ENCODE peak calls at places on chromosomes 6 and 20, in eight cellular contexts. E is DMS79 treated with DMSO at 0.1 percent for 48 hours; L is AG10803; N is epithelial cell of esophagus; Z is CD8-positive, alpha-beta T cell; X is caudate nucleus; O is GM10248; Q is progenitor cell of endocrine pancreas. H is an unnamed sample.

GRCh38 chr6:133741375-133741861 is 147.5 kb upstream of the TCF21 start:
- DNase-seq in E (no peak), L (peak; percentile 58), N (peak; percentile 70), Z (no peak), X (no peak), O (no peak), Q (no peak), H (peak; percentile 50)

GRCh38 chr6:52381249-52381648 is 19.3 kb downstream of the PAQR8 start:
- DNase-seq in E (no peak), L (no peak), N (no peak), Z (no peak), X (no peak), O (no peak), Q (no peak), H (no peak)

GRCh38 chr6:37696220-37696840 is 1.4 kb downstream of the MDGA1 start:
- DNase-seq in E (peak; percentile 24), L (peak; percentile 43), N (peak; percentile 49), Z (peak; percentile 31), X (no peak), O (peak; percentile 39), Q (no peak), H (no peak)

GRCh38 chr6:57158658-57159057 is 13.5 kb upstream of the BAG2 start:
- DNase-seq in E (no peak), L (no peak), N (peak; percentile 80), Z (no peak), X (no peak), O (no peak), Q (no peak), H (peak; percentile 4)

GRCh38 chr6:134909701-134910595 is 40.0 kb downstream of the ALDH8A1 start:
- DNase-seq in E (no peak), L (no peak), N (no peak), Z (no peak), X (no peak), O (no peak), Q (no peak), H (no peak)

GRCh38 chr6:144722214-144722737 is 437.1 kb downstream of the UTRN start:
- DNase-seq in E (no peak), L (no peak), N (no peak), Z (no peak), X (no peak), O (no peak), Q (no peak), H (no peak)

GRCh38 chr20:25042531-25043498 is 15.1 kb downstream of the ACSS1 start:
- DNase-seq in E (no peak), L (no peak), N (no peak), Z (peak; percentile 51), X (no peak), O (peak; percentile 77), Q (no peak), H (no peak)

GRCh38 chr6:79082304-79082703 is 4.2 kb upstream of the PHIP start:
- DNase-seq in E (no peak), L (no peak), N (no peak), Z (no peak), X (no peak), O (no peak), Q (no peak), H (no peak)

GRCh38 chr6:111738631-111739030 is 133.0 kb upstream of the TRAF3IP2 start:
- DNase-seq in E (no peak), L (no peak), N (no peak), Z (no peak), X (no peak), O (no peak), Q (no peak), H (no peak)

GRCh38 chr6:23089981-23090380 is 520.6 kb downstream of the HDGFL1 start:
- DNase-seq in E (no peak), L (no peak), N (no peak), Z (no peak), X (no peak), O (no peak), Q (no peak), H (no peak)

GRCh38 chr20:59997886-59998285 is 39.7 kb downstream of the CDH26 start:
- DNase-seq in E (no peak), L (no peak), N (no peak), Z (no peak), X (no peak), O (no peak), Q (no peak), H (no peak)

GRCh38 chr6:82906951-82907350 is 158.7 kb downstream of the UBE3D start:
- DNase-seq in E (no peak), L (peak; percentile 77), N (peak; percentile 64), Z (no peak), X (no peak), O (no peak), Q (no peak), H (no peak)

GRCh38 chr20:11018668-11019170 is 344.9 kb upstream of the JAG1 start:
- DNase-seq in E (no peak), L (no peak), N (no peak), Z (no peak), X (no peak), O (no peak), Q (no peak), H (no peak)

GRCh38 chr6:25014806-25015560 is 79.2 kb upstream of the RIPOR2 start:
- DNase-seq in E (no peak), L (peak; percentile 88), N (no peak), Z (peak; percentile 27), X (no peak), O (no peak), Q (no peak), H (no peak)

GRCh38 chr6:22558288-22558882 is 11.0 kb upstream of the HDGFL1 start:
- DNase-seq in E (no peak), L (no peak), N (peak; percentile 8), Z (no peak), X (no peak), O (no peak), Q (no peak), H (no peak)

GRCh38 chr20:46931699-46932098 is 37.1 kb downstream of the EYA2 start:
- DNase-seq in E (no peak), L (peak; percentile 86), N (no peak), Z (no peak), X (no peak), O (no peak), Q (no peak), H (no peak)

GRCh38 chr6:163900570-163900969 is 486.1 kb downstream of the QKI start:
- DNase-seq in E (no peak), L (peak; percentile 11), N (no peak), Z (no peak), X (no peak), O (no peak), Q (no peak), H (no peak)

GRCh38 chr6:75349262-75349984 is 64.8 kb upstream of the TMEM30A start:
- DNase-seq in E (peak; percentile 17), L (no peak), N (peak; percentile 14), Z (no peak), X (no peak), O (peak; percentile 29), Q (peak; percentile 37), H (no peak)

GRCh38 chr20:34522969-34523871 is 7.0 kb downstream of the DYNLRB1 start:
- DNase-seq in E (no peak), L (peak; percentile 89), N (peak; percentile 67), Z (peak; percentile 45), X (no peak), O (peak; percentile 61), Q (peak; percentile 50), H (peak; percentile 79)

GRCh38 chr20:19540401-19540800 is 217.7 kb upstream of the RIN2 start:
- DNase-seq in E (no peak), L (no peak), N (no peak), Z (no peak), X (peak; percentile 5), O (no peak), Q (no peak), H (no peak)

GRCh38 chr6:28220164-28221133 is 4.6 kb upstream of the ZSCAN9 start:
- DNase-seq in E (no peak), L (no peak), N (no peak), Z (no peak), X (no peak), O (no peak), Q (no peak), H (no peak)

GRCh38 chr6:3749390-3749978 is 2.0 kb downstream of the PXDC1 start:
- DNase-seq in E (no peak), L (no peak), N (peak; percentile 66), Z (no peak), X (no peak), O (no peak), Q (no peak), H (peak; percentile 42)

GRCh38 chr6:148470141-148470540 is 127.5 kb downstream of the SASH1 start:
- DNase-seq in E (no peak), L (no peak), N (no peak), Z (no peak), X (no peak), O (no peak), Q (no peak), H (no peak)

GRCh38 chr6:106026748-106027147 is 59.4 kb upstream of the PRDM1 start:
- DNase-seq in E (no peak), L (peak; percentile 80), N (no peak), Z (no peak), X (no peak), O (no peak), Q (no peak), H (no peak)

GRCh38 chr6:68054776-68055175 is 580.3 kb upstream of the ADGRB3 start:
- DNase-seq in E (no peak), L (peak; percentile 20), N (no peak), Z (no peak), X (no peak), O (no peak), Q (no peak), H (no peak)

GRCh38 chr6:160259585-160259984 is 964 bp upstream of the SLC22A2 start:
- DNase-seq in E (no peak), L (no peak), N (no peak), Z (no peak), X (no peak), O (no peak), Q (no peak), H (no peak)

GRCh38 chr20:3681931-3682820 is at the start of gene ADAM33:
- DNase-seq in E (no peak), L (peak; percentile 62), N (no peak), Z (no peak), X (no peak), O (no peak), Q (no peak), H (no peak)

GRCh38 chr20:31670371-31671228 is 32.9 kb downstream of the COX4I2 start:
- DNase-seq in E (no peak), L (no peak), N (no peak), Z (no peak), X (peak; percentile 67), O (no peak), Q (no peak), H (no peak)

GRCh38 chr6:149242883-149243282 is 74.6 kb upstream of the TAB2 start:
- DNase-seq in E (no peak), L (no peak), N (no peak), Z (no peak), X (no peak), O (no peak), Q (no peak), H (no peak)

GRCh38 chr6:28648035-28648877 is 122.6 kb downstream of the GPX5 start:
- DNase-seq in E (peak; percentile 78), L (peak; percentile 71), N (peak; percentile 75), Z (no peak), X (no peak), O (peak; percentile 43), Q (peak; percentile 44), H (peak; percentile 58)

GRCh38 chr6:125598422-125598821 is 151.0 kb upstream of the HEY2 start:
- DNase-seq in E (peak; percentile 73), L (peak; percentile 57), N (peak; percentile 96), Z (no peak), X (no peak), O (no peak), Q (no peak), H (peak; percentile 16)